ENCODE peak calls at places on chromosomes 6 and 20, in six cellular contexts. One of them, this sample, is unnamed.

GRCh38 chr6:9428416-9429172 is 986.3 kb downstream of the TFAP2A start:
- DNase-seq in posterior vena cava: no peak
- DNase-seq in NCI-H2171 treated with DMSO at 0.1 percent for 48 hours: no peak
- DNase-seq in caudate nucleus: no peak
- DNase-seq in ovary: no peak
- DNase-seq in nucleus accumbens: no peak
- DNase-seq in this sample: no peak

GRCh38 chr20:36744764-36745191 is 1.1 kb downstream of the NDRG3 start:
- DNase-seq in posterior vena cava: no peak
- DNase-seq in NCI-H2171 treated with DMSO at 0.1 percent for 48 hours: peak
- DNase-seq in caudate nucleus: peak
- DNase-seq in ovary: no peak
- DNase-seq in nucleus accumbens: no peak
- DNase-seq in this sample: no peak

GRCh38 chr6:131063028-131063763 is at the start of gene EPB41L2:
- DNase-seq in posterior vena cava: peak
- DNase-seq in NCI-H2171 treated with DMSO at 0.1 percent for 48 hours: peak
- DNase-seq in caudate nucleus: peak
- DNase-seq in ovary: peak
- DNase-seq in nucleus accumbens: peak
- DNase-seq in this sample: peak

GRCh38 chr20:49712918-49713778 is 530 bp downstream of the B4GALT5 start:
- DNase-seq in posterior vena cava: peak
- DNase-seq in NCI-H2171 treated with DMSO at 0.1 percent for 48 hours: peak
- DNase-seq in caudate nucleus: no peak
- DNase-seq in ovary: peak
- DNase-seq in nucleus accumbens: no peak
- DNase-seq in this sample: peak

GRCh38 chr6:40356242-40356910 is 230.8 kb downstream of the LRFN2 start:
- DNase-seq in posterior vena cava: no peak
- DNase-seq in NCI-H2171 treated with DMSO at 0.1 percent for 48 hours: no peak
- DNase-seq in caudate nucleus: no peak
- DNase-seq in ovary: no peak
- DNase-seq in nucleus accumbens: no peak
- DNase-seq in this sample: no peak

GRCh38 chr6:3612341-3613041 is 139.0 kb downstream of the PXDC1 start:
- DNase-seq in posterior vena cava: no peak
- DNase-seq in NCI-H2171 treated with DMSO at 0.1 percent for 48 hours: peak
- DNase-seq in caudate nucleus: no peak
- DNase-seq in ovary: no peak
- DNase-seq in nucleus accumbens: no peak
- DNase-seq in this sample: peak

GRCh38 chr6:41445268-41445667 is 100.9 kb upstream of the FOXP4 start:
- DNase-seq in posterior vena cava: no peak
- DNase-seq in NCI-H2171 treated with DMSO at 0.1 percent for 48 hours: peak
- DNase-seq in caudate nucleus: no peak
- DNase-seq in ovary: peak
- DNase-seq in nucleus accumbens: no peak
- DNase-seq in this sample: no peak

GRCh38 chr6:157539900-157540752 is 159.1 kb downstream of the ZDHHC14 start:
- DNase-seq in posterior vena cava: no peak
- DNase-seq in NCI-H2171 treated with DMSO at 0.1 percent for 48 hours: no peak
- DNase-seq in caudate nucleus: no peak
- DNase-seq in ovary: no peak
- DNase-seq in nucleus accumbens: no peak
- DNase-seq in this sample: no peak

GRCh38 chr6:37239511-37239910 is 18.1 kb upstream of the TBC1D22B start:
- DNase-seq in posterior vena cava: no peak
- DNase-seq in NCI-H2171 treated with DMSO at 0.1 percent for 48 hours: no peak
- DNase-seq in caudate nucleus: no peak
- DNase-seq in ovary: no peak
- DNase-seq in nucleus accumbens: no peak
- DNase-seq in this sample: no peak